ENCODE peak calls at places on chromosome 1, in ten cellular contexts. R is A549, X is GM12878, W is uterus, M is transverse colon, G is Peyer's patch, Q is body of pancreas, P is stomach, S is heart left ventricle, F is right lobe of liver. C is an unnamed sample.

GRCh38 chr1:206551985-206552325 is 44.6 kb downstream of the RASSF5 start:
- DNase-seq in G (peak; percentile 72), F (no peak), S (no peak), M (peak; percentile 28), R (no peak), W (no peak), X (no peak), Q (no peak), P (no peak), C (no peak)

GRCh38 chr1:35505911-35506798 is 51.0 kb downstream of the KIAA0319L start:
- DNase-seq in F (no peak), S (peak; percentile 27), Q (peak; percentile 47), X (peak; percentile 95), R (no peak), P (peak; percentile 43), W (no peak), M (peak; percentile 14), G (peak; percentile 64), C (no peak)

GRCh38 chr1:226903819-226904710 is 33.6 kb downstream of the PSEN2 start:
- DNase-seq in S (no peak), M (no peak), F (no peak), P (no peak), Q (no peak), R (no peak), X (no peak), W (peak; percentile 62), G (peak; percentile 43), C (no peak)

GRCh38 chr1:157868664-157869063 is 27.1 kb upstream of the CD5L start:
- DNase-seq in W (no peak), R (no peak), M (no peak), P (no peak), S (no peak), G (no peak), X (no peak), F (no peak), Q (no peak), C (no peak)

GRCh38 chr1:243710467-243710866 is 139.6 kb downstream of the AKT3 start:
- DNase-seq in G (no peak), R (no peak), S (no peak), M (no peak), F (no peak), Q (no peak), P (no peak), X (no peak), W (no peak), C (no peak)

GRCh38 chr1:210292276-210292851 is 36.3 kb upstream of the HHAT start:
- DNase-seq in G (peak; percentile 73), P (peak; percentile 79), W (peak; percentile 51), R (peak; percentile 59), S (peak; percentile 62), X (no peak), F (peak; percentile 61), Q (peak; percentile 87), M (peak; percentile 79), C (peak; percentile 61)

GRCh38 chr1:18701183-18701582 is 70.5 kb downstream of the PAX7 start:
- DNase-seq in X (no peak), S (no peak), P (no peak), R (no peak), M (no peak), F (no peak), W (no peak), G (no peak), Q (no peak), C (no peak)

GRCh38 chr1:224851210-224851849 is 78.1 kb upstream of the DNAH14 start:
- DNase-seq in P (peak; percentile 77), X (peak; percentile 41), F (peak; percentile 76), G (peak; percentile 72), R (peak; percentile 55), S (peak; percentile 47), W (peak; percentile 15), M (peak; percentile 68), Q (peak; percentile 78), C (peak; percentile 24)

GRCh38 chr1:241311056-241311746 is 45.8 kb downstream of the RGS7 start:
- DNase-seq in P (no peak), X (no peak), W (no peak), F (no peak), S (no peak), Q (no peak), M (no peak), G (no peak), R (no peak), C (no peak)
- TF ChIP-seq CTCF in P (no peak), X (no peak), W (no peak), F (no peak), S (no peak), Q (no peak), M (no peak), G (no peak), R (no peak), C (no peak)

GRCh38 chr1:217078010-217078704 is 354.9 kb upstream of the ESRRG start:
- DNase-seq in P (peak; percentile 46), M (no peak), S (no peak), G (no peak), F (no peak), W (no peak), X (no peak), R (no peak), Q (peak; percentile 59), C (no peak)

GRCh38 chr1:217079579-217079978 is 356.4 kb upstream of the ESRRG start:
- DNase-seq in Q (no peak), R (no peak), W (no peak), M (no peak), F (no peak), S (no peak), G (no peak), P (no peak), X (no peak), C (no peak)

GRCh38 chr1:217078959-217079358 is 355.7 kb upstream of the ESRRG start:
- DNase-seq in S (no peak), R (no peak), W (no peak), Q (no peak), F (no peak), P (no peak), M (no peak), X (no peak), G (no peak), C (no peak)

GRCh38 chr1:217076902-217077301 is 353.7 kb upstream of the ESRRG start:
- DNase-seq in G (no peak), X (no peak), P (no peak), Q (peak; percentile 36), F (no peak), R (no peak), S (no peak), W (no peak), M (no peak), C (no peak)
- H3K4me3 ChIP-seq in G (no peak overlapping the region), X (no peak overlapping the region), P (peak overlapping the region; percentile 29), Q (peak overlapping the region; percentile 18), F (no peak overlapping the region), R (no peak overlapping the region), S (peak overlapping the region; percentile 53), W (no peak overlapping the region), M (no peak overlapping the region), C (peak overlapping the region; percentile 18)

GRCh38 chr1:119635801-119636390 is 12.2 kb downstream of the ZNF697 start:
- DNase-seq in S (no peak), R (no peak), Q (no peak), W (no peak), G (no peak), P (no peak), F (no peak), M (no peak), X (no peak), C (no peak)
- TF ChIP-seq POLR2A in S (no peak), R (no peak), Q (no peak), W (no peak), G (no peak), P (no peak), F (no peak), M (no peak), X (no peak), C (no peak)

GRCh38 chr1:232627171-232627570 is 2.8 kb downstream of the SIPA1L2 start:
- DNase-seq in X (no peak), R (no peak), P (no peak), F (no peak), S (no peak), W (no peak), G (no peak), Q (no peak), M (no peak), C (no peak)

GRCh38 chr1:232630047-232630893 is at the start of gene SIPA1L2:
- DNase-seq in G (peak; percentile 96), M (peak; percentile 96), X (peak; percentile 8), F (peak; percentile 97), S (peak; percentile 96), Q (peak; percentile 95), P (peak; percentile 95), R (peak; percentile 97), W (peak; percentile 95), C (peak; percentile 92)

GRCh38 chr1:232629250-232630046 is 485 bp downstream of the SIPA1L2 start:
- DNase-seq in S (peak; percentile 60), W (peak; percentile 31), R (peak; percentile 25), Q (peak; percentile 39), G (peak; percentile 62), P (no peak), X (no peak), F (peak; percentile 54), M (peak; percentile 47), C (peak; percentile 5)

GRCh38 chr1:232627645-232628334 is 2.1 kb downstream of the SIPA1L2 start:
- DNase-seq in P (no peak), R (peak; percentile 64), G (peak; percentile 57), W (no peak), F (no peak), Q (no peak), S (no peak), M (no peak), X (no peak), C (no peak)

DNA sequence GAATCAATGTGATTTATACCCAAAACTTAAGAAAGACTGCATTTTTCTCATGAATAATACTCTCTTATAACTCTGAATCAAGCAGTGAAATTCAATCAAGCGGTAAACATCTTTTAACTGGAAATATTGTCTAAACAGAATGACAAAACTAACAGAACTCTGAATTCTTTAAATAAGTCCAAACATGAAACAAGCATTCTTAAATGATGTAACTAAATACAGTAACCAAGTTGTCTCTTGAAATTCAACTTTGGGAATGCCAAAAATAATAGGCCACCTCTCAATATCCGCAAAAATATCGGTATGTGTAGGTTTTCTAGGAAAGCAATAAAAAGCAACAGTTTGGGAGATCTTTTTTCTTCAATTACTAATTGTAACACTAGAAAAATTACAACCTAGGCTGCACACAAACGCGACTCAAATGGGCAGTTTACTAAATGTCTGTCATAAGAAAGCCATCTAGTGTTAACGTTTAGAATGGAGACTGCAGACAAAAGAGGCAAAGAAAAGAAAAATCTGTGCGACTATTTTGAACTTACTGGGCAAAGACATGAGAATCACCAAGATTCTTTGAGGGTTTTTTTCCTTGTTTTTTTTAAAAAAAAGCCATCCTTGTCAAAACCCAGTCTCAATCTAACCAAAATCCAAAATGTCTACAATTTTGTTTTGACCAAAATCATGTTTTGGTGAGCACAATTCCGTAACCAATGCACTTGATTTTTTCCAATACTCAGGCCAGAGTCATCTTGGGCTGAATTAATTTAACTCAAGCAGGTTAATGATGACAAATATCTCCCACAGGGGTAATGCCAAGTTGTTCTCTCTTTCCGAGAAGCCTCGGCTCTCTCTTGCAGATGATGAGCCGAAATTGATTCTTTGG is 1.4 kb downstream of the SIPA1L2 start:
- DNase-seq in F (no peak), W (no peak), X (no peak), G (no peak), R (no peak), P (no peak), M (no peak), Q (no peak), S (no peak), C (no peak)
- TF ChIP-seq CTCF in F (peak; percentile 32), W (no peak), X (no peak), G (peak; percentile 49), R (peak; percentile 52), P (no peak), M (peak; percentile 47), Q (peak; percentile 36), S (peak; percentile 14), C (no peak)

GRCh38 chr1:37752213-37752582 is 12.7 kb downstream of the EPHA10 start:
- DNase-seq in X (no peak), W (no peak), M (no peak), G (no peak), Q (no peak), F (no peak), S (no peak), P (no peak), R (no peak), C (no peak)
- H3K4me3 ChIP-seq in X (no peak overlapping the region), W (no peak overlapping the region), M (peak overlapping the region; percentile 58), G (peak overlapping the region; percentile 54), Q (no peak overlapping the region), F (no peak overlapping the region), S (no peak overlapping the region), P (peak overlapping the region; percentile 56), R (peak overlapping the region; percentile 66), C (no peak overlapping the region)